ENCODE peak calls at places on chromosomes 3 and 15, in nine cellular contexts. One of them, this sample, is unnamed.

GRCh38 chr15:101438482-101439284 is 50.8 kb downstream of the PCSK6 start:
- DNase-seq in MV-4-11: no peak
- DNase-seq in HEK293T: no peak
- DNase-seq in K562: no peak
- DNase-seq in stimulated activated naive B cell treated with anti-CD40 and anti-IgM and Interleukin-4, amounts not matched to agents 10 μg/mL and 1 μg/mL and 100 μg/mL, for 72 hours: no peak
- DNase-seq in A172: no peak
- DNase-seq in stimulated activated CD4-positive, alpha-beta T cell treated with anti-CD3 and anti-CD28 coated beads, Interleukin-4, amount 100 ng/mL, for 4 hours: no peak
- DNase-seq in stimulated activated CD8-positive, alpha-beta memory T cell treated with anti-CD3 and anti-CD28 coated beads, Interleukin-15, amount 100 ng/mL, for 24 hours: no peak
- DNase-seq in esophagus muscularis mucosa: no peak
- DNase-seq in this sample: no peak

GRCh38 chr3:123002749-123003497 is 24.6 kb downstream of the SEMA5B start:
- DNase-seq in MV-4-11: no peak
- DNase-seq in HEK293T: no peak
- DNase-seq in K562: no peak
- DNase-seq in stimulated activated naive B cell treated with anti-CD40 and anti-IgM and Interleukin-4, amounts not matched to agents 10 μg/mL and 1 μg/mL and 100 μg/mL, for 72 hours: no peak
- DNase-seq in A172: no peak
- DNase-seq in stimulated activated CD4-positive, alpha-beta T cell treated with anti-CD3 and anti-CD28 coated beads, Interleukin-4, amount 100 ng/mL, for 4 hours: no peak
- DNase-seq in stimulated activated CD8-positive, alpha-beta memory T cell treated with anti-CD3 and anti-CD28 coated beads, Interleukin-15, amount 100 ng/mL, for 24 hours: no peak
- DNase-seq in esophagus muscularis mucosa: no peak
- DNase-seq in this sample: no peak

GRCh38 chr3:37967252-37967881 is 23.2 kb upstream of the VILL start:
- DNase-seq in MV-4-11: peak; percentile 43
- DNase-seq in HEK293T: peak; percentile 76
- DNase-seq in K562: peak; percentile 81
- DNase-seq in stimulated activated naive B cell treated with anti-CD40 and anti-IgM and Interleukin-4, amounts not matched to agents 10 μg/mL and 1 μg/mL and 100 μg/mL, for 72 hours: peak; percentile 33
- DNase-seq in A172: peak; percentile 60
- DNase-seq in stimulated activated CD4-positive, alpha-beta T cell treated with anti-CD3 and anti-CD28 coated beads, Interleukin-4, amount 100 ng/mL, for 4 hours: peak; percentile 42
- DNase-seq in stimulated activated CD8-positive, alpha-beta memory T cell treated with anti-CD3 and anti-CD28 coated beads, Interleukin-15, amount 100 ng/mL, for 24 hours: no peak
- DNase-seq in esophagus muscularis mucosa: no peak
- DNase-seq in this sample: peak; percentile 77

GRCh38 chr15:66006986-66007385 is 137.7 kb downstream of the RAB11A start:
- DNase-seq in MV-4-11: no peak
- DNase-seq in HEK293T: no peak
- DNase-seq in K562: no peak
- DNase-seq in stimulated activated naive B cell treated with anti-CD40 and anti-IgM and Interleukin-4, amounts not matched to agents 10 μg/mL and 1 μg/mL and 100 μg/mL, for 72 hours: no peak
- DNase-seq in A172: no peak
- DNase-seq in stimulated activated CD4-positive, alpha-beta T cell treated with anti-CD3 and anti-CD28 coated beads, Interleukin-4, amount 100 ng/mL, for 4 hours: no peak
- DNase-seq in stimulated activated CD8-positive, alpha-beta memory T cell treated with anti-CD3 and anti-CD28 coated beads, Interleukin-15, amount 100 ng/mL, for 24 hours: no peak
- DNase-seq in esophagus muscularis mucosa: no peak
- DNase-seq in this sample: peak; percentile 15

GRCh38 chr3:111582114-111582461 is 13.1 kb downstream of the ZBED2 start:
- DNase-seq in MV-4-11: no peak
- DNase-seq in HEK293T: no peak
- DNase-seq in K562: no peak
- DNase-seq in stimulated activated naive B cell treated with anti-CD40 and anti-IgM and Interleukin-4, amounts not matched to agents 10 μg/mL and 1 μg/mL and 100 μg/mL, for 72 hours: no peak
- DNase-seq in A172: peak; percentile 95
- DNase-seq in stimulated activated CD4-positive, alpha-beta T cell treated with anti-CD3 and anti-CD28 coated beads, Interleukin-4, amount 100 ng/mL, for 4 hours: no peak
- DNase-seq in stimulated activated CD8-positive, alpha-beta memory T cell treated with anti-CD3 and anti-CD28 coated beads, Interleukin-15, amount 100 ng/mL, for 24 hours: no peak
- DNase-seq in esophagus muscularis mucosa: no peak
- DNase-seq in this sample: peak; percentile 92

GRCh38 chr3:64900916-64901903 is 213.4 kb upstream of the ADAMTS9 start:
- DNase-seq in MV-4-11: no peak
- DNase-seq in HEK293T: no peak
- DNase-seq in K562: no peak
- DNase-seq in stimulated activated naive B cell treated with anti-CD40 and anti-IgM and Interleukin-4, amounts not matched to agents 10 μg/mL and 1 μg/mL and 100 μg/mL, for 72 hours: no peak
- DNase-seq in A172: no peak
- DNase-seq in stimulated activated CD4-positive, alpha-beta T cell treated with anti-CD3 and anti-CD28 coated beads, Interleukin-4, amount 100 ng/mL, for 4 hours: no peak
- DNase-seq in stimulated activated CD8-positive, alpha-beta memory T cell treated with anti-CD3 and anti-CD28 coated beads, Interleukin-15, amount 100 ng/mL, for 24 hours: no peak
- DNase-seq in esophagus muscularis mucosa: peak; percentile 62
- DNase-seq in this sample: peak; percentile 20

GRCh38 chr15:49824700-49825099 is 203.9 kb downstream of the DTWD1 start:
- DNase-seq in MV-4-11: no peak
- DNase-seq in HEK293T: no peak
- DNase-seq in K562: no peak
- DNase-seq in stimulated activated naive B cell treated with anti-CD40 and anti-IgM and Interleukin-4, amounts not matched to agents 10 μg/mL and 1 μg/mL and 100 μg/mL, for 72 hours: no peak
- DNase-seq in A172: no peak
- DNase-seq in stimulated activated CD4-positive, alpha-beta T cell treated with anti-CD3 and anti-CD28 coated beads, Interleukin-4, amount 100 ng/mL, for 4 hours: no peak
- DNase-seq in stimulated activated CD8-positive, alpha-beta memory T cell treated with anti-CD3 and anti-CD28 coated beads, Interleukin-15, amount 100 ng/mL, for 24 hours: no peak
- DNase-seq in esophagus muscularis mucosa: no peak
- DNase-seq in this sample: no peak

GRCh38 chr15:28955160-28955502 is 69.4 kb downstream of the APBA2 start:
- DNase-seq in MV-4-11: peak; percentile 94
- DNase-seq in HEK293T: peak; percentile 40
- DNase-seq in K562: no peak
- DNase-seq in stimulated activated naive B cell treated with anti-CD40 and anti-IgM and Interleukin-4, amounts not matched to agents 10 μg/mL and 1 μg/mL and 100 μg/mL, for 72 hours: no peak
- DNase-seq in A172: peak; percentile 60
- DNase-seq in stimulated activated CD4-positive, alpha-beta T cell treated with anti-CD3 and anti-CD28 coated beads, Interleukin-4, amount 100 ng/mL, for 4 hours: no peak
- DNase-seq in stimulated activated CD8-positive, alpha-beta memory T cell treated with anti-CD3 and anti-CD28 coated beads, Interleukin-15, amount 100 ng/mL, for 24 hours: no peak
- DNase-seq in esophagus muscularis mucosa: peak; percentile 21
- DNase-seq in this sample: peak; percentile 74

GRCh38 chr3:143060906-143061305 is 58.7 kb upstream of the CHST2 start:
- DNase-seq in MV-4-11: peak; percentile 76
- DNase-seq in HEK293T: no peak
- DNase-seq in K562: no peak
- DNase-seq in stimulated activated naive B cell treated with anti-CD40 and anti-IgM and Interleukin-4, amounts not matched to agents 10 μg/mL and 1 μg/mL and 100 μg/mL, for 72 hours: no peak
- DNase-seq in A172: no peak
- DNase-seq in stimulated activated CD4-positive, alpha-beta T cell treated with anti-CD3 and anti-CD28 coated beads, Interleukin-4, amount 100 ng/mL, for 4 hours: no peak
- DNase-seq in stimulated activated CD8-positive, alpha-beta memory T cell treated with anti-CD3 and anti-CD28 coated beads, Interleukin-15, amount 100 ng/mL, for 24 hours: no peak
- DNase-seq in esophagus muscularis mucosa: no peak
- DNase-seq in this sample: no peak

GRCh38 chr3:70999730-71000129 is 583.8 kb downstream of the FOXP1 start:
- DNase-seq in MV-4-11: peak; percentile 29
- DNase-seq in HEK293T: no peak
- DNase-seq in K562: no peak
- DNase-seq in stimulated activated naive B cell treated with anti-CD40 and anti-IgM and Interleukin-4, amounts not matched to agents 10 μg/mL and 1 μg/mL and 100 μg/mL, for 72 hours: no peak
- DNase-seq in A172: peak; percentile 32
- DNase-seq in stimulated activated CD4-positive, alpha-beta T cell treated with anti-CD3 and anti-CD28 coated beads, Interleukin-4, amount 100 ng/mL, for 4 hours: peak; percentile 18
- DNase-seq in stimulated activated CD8-positive, alpha-beta memory T cell treated with anti-CD3 and anti-CD28 coated beads, Interleukin-15, amount 100 ng/mL, for 24 hours: no peak
- DNase-seq in esophagus muscularis mucosa: no peak
- DNase-seq in this sample: peak; percentile 70

GRCh38 chr15:95843241-95843851 is 487.2 kb upstream of the NR2F2 start:
- DNase-seq in MV-4-11: no peak
- DNase-seq in HEK293T: no peak
- DNase-seq in K562: no peak
- DNase-seq in stimulated activated naive B cell treated with anti-CD40 and anti-IgM and Interleukin-4, amounts not matched to agents 10 μg/mL and 1 μg/mL and 100 μg/mL, for 72 hours: no peak
- DNase-seq in A172: peak; percentile 25
- DNase-seq in stimulated activated CD4-positive, alpha-beta T cell treated with anti-CD3 and anti-CD28 coated beads, Interleukin-4, amount 100 ng/mL, for 4 hours: no peak
- DNase-seq in stimulated activated CD8-positive, alpha-beta memory T cell treated with anti-CD3 and anti-CD28 coated beads, Interleukin-15, amount 100 ng/mL, for 24 hours: no peak
- DNase-seq in esophagus muscularis mucosa: no peak
- DNase-seq in this sample: peak; percentile 49

GRCh38 chr3:8561365-8561764 is 59.7 kb downstream of the LMCD1 start:
- DNase-seq in MV-4-11: no peak
- DNase-seq in HEK293T: no peak
- DNase-seq in K562: no peak
- DNase-seq in stimulated activated naive B cell treated with anti-CD40 and anti-IgM and Interleukin-4, amounts not matched to agents 10 μg/mL and 1 μg/mL and 100 μg/mL, for 72 hours: no peak
- DNase-seq in A172: no peak
- DNase-seq in stimulated activated CD4-positive, alpha-beta T cell treated with anti-CD3 and anti-CD28 coated beads, Interleukin-4, amount 100 ng/mL, for 4 hours: no peak
- DNase-seq in stimulated activated CD8-positive, alpha-beta memory T cell treated with anti-CD3 and anti-CD28 coated beads, Interleukin-15, amount 100 ng/mL, for 24 hours: no peak
- DNase-seq in esophagus muscularis mucosa: no peak
- DNase-seq in this sample: no peak

GRCh38 chr3:140850210-140850955 is 91.3 kb upstream of the SLC25A36 start:
- DNase-seq in MV-4-11: no peak
- DNase-seq in HEK293T: no peak
- DNase-seq in K562: no peak
- DNase-seq in stimulated activated naive B cell treated with anti-CD40 and anti-IgM and Interleukin-4, amounts not matched to agents 10 μg/mL and 1 μg/mL and 100 μg/mL, for 72 hours: no peak
- DNase-seq in A172: peak; percentile 76
- DNase-seq in stimulated activated CD4-positive, alpha-beta T cell treated with anti-CD3 and anti-CD28 coated beads, Interleukin-4, amount 100 ng/mL, for 4 hours: no peak
- DNase-seq in stimulated activated CD8-positive, alpha-beta memory T cell treated with anti-CD3 and anti-CD28 coated beads, Interleukin-15, amount 100 ng/mL, for 24 hours: no peak
- DNase-seq in esophagus muscularis mucosa: no peak
- DNase-seq in this sample: no peak

GRCh38 chr3:17631617-17632016 is 110.8 kb downstream of the TBC1D5 start:
- DNase-seq in MV-4-11: no peak
- DNase-seq in HEK293T: no peak
- DNase-seq in K562: no peak
- DNase-seq in stimulated activated naive B cell treated with anti-CD40 and anti-IgM and Interleukin-4, amounts not matched to agents 10 μg/mL and 1 μg/mL and 100 μg/mL, for 72 hours: no peak
- DNase-seq in A172: no peak
- DNase-seq in stimulated activated CD4-positive, alpha-beta T cell treated with anti-CD3 and anti-CD28 coated beads, Interleukin-4, amount 100 ng/mL, for 4 hours: no peak
- DNase-seq in stimulated activated CD8-positive, alpha-beta memory T cell treated with anti-CD3 and anti-CD28 coated beads, Interleukin-15, amount 100 ng/mL, for 24 hours: no peak
- DNase-seq in esophagus muscularis mucosa: no peak
- DNase-seq in this sample: no peak

GRCh38 chr15:75431250-75431649 is 20.2 kb downstream of the SIN3A start:
- DNase-seq in MV-4-11: no peak
- DNase-seq in HEK293T: no peak
- DNase-seq in K562: no peak
- DNase-seq in stimulated activated naive B cell treated with anti-CD40 and anti-IgM and Interleukin-4, amounts not matched to agents 10 μg/mL and 1 μg/mL and 100 μg/mL, for 72 hours: no peak
- DNase-seq in A172: no peak
- DNase-seq in stimulated activated CD4-positive, alpha-beta T cell treated with anti-CD3 and anti-CD28 coated beads, Interleukin-4, amount 100 ng/mL, for 4 hours: no peak
- DNase-seq in stimulated activated CD8-positive, alpha-beta memory T cell treated with anti-CD3 and anti-CD28 coated beads, Interleukin-15, amount 100 ng/mL, for 24 hours: no peak
- DNase-seq in esophagus muscularis mucosa: no peak
- DNase-seq in this sample: peak; percentile 16

GRCh38 chr3:165518346-165518745 is 318.9 kb downstream of the BCHE start:
- DNase-seq in MV-4-11: no peak
- DNase-seq in HEK293T: peak; percentile 6
- DNase-seq in K562: no peak
- DNase-seq in stimulated activated naive B cell treated with anti-CD40 and anti-IgM and Interleukin-4, amounts not matched to agents 10 μg/mL and 1 μg/mL and 100 μg/mL, for 72 hours: no peak
- DNase-seq in A172: peak; percentile 65
- DNase-seq in stimulated activated CD4-positive, alpha-beta T cell treated with anti-CD3 and anti-CD28 coated beads, Interleukin-4, amount 100 ng/mL, for 4 hours: no peak
- DNase-seq in stimulated activated CD8-positive, alpha-beta memory T cell treated with anti-CD3 and anti-CD28 coated beads, Interleukin-15, amount 100 ng/mL, for 24 hours: no peak
- DNase-seq in esophagus muscularis mucosa: no peak
- DNase-seq in this sample: peak; percentile 1

GRCh38 chr3:150216041-150216811 is 191.9 kb upstream of the TSC22D2 start:
- DNase-seq in MV-4-11: peak; percentile 28
- DNase-seq in HEK293T: no peak
- DNase-seq in K562: no peak
- DNase-seq in stimulated activated naive B cell treated with anti-CD40 and anti-IgM and Interleukin-4, amounts not matched to agents 10 μg/mL and 1 μg/mL and 100 μg/mL, for 72 hours: no peak
- DNase-seq in A172: peak; percentile 60
- DNase-seq in stimulated activated CD4-positive, alpha-beta T cell treated with anti-CD3 and anti-CD28 coated beads, Interleukin-4, amount 100 ng/mL, for 4 hours: no peak
- DNase-seq in stimulated activated CD8-positive, alpha-beta memory T cell treated with anti-CD3 and anti-CD28 coated beads, Interleukin-15, amount 100 ng/mL, for 24 hours: no peak
- DNase-seq in esophagus muscularis mucosa: peak; percentile 86
- DNase-seq in this sample: peak; percentile 91

GRCh38 chr3:71724584-71725278 is 471 bp downstream of the EIF4E3 start:
- DNase-seq in MV-4-11: no peak
- DNase-seq in HEK293T: peak; percentile 42
- DNase-seq in K562: no peak
- DNase-seq in stimulated activated naive B cell treated with anti-CD40 and anti-IgM and Interleukin-4, amounts not matched to agents 10 μg/mL and 1 μg/mL and 100 μg/mL, for 72 hours: peak; percentile 15
- DNase-seq in A172: no peak
- DNase-seq in stimulated activated CD4-positive, alpha-beta T cell treated with anti-CD3 and anti-CD28 coated beads, Interleukin-4, amount 100 ng/mL, for 4 hours: no peak
- DNase-seq in stimulated activated CD8-positive, alpha-beta memory T cell treated with anti-CD3 and anti-CD28 coated beads, Interleukin-15, amount 100 ng/mL, for 24 hours: no peak
- DNase-seq in esophagus muscularis mucosa: no peak
- DNase-seq in this sample: peak; percentile 51

This sample was measured in astrocyte of the hippocampus.